ENCODE peak calls at places on chromosome 18, in nine cellular contexts. D is A549; G is heart left ventricle; X is PC-3; S is mesendoderm; I is uterus; Z is Peyer's patch; V is right lobe of liver; F is CD4-positive, alpha-beta memory T cell. N is an unnamed sample. For H3K4me1, the result is how much of the 10 kb centered on the place peaks cover.

GRCh38 chr18:7230646-7231349 is at the start of gene LRRC30:
- DNase-seq in D (no peak), G (no peak), X (no peak), S (no peak), I (no peak), Z (no peak), V (no peak), F (no peak), N (no peak)

GRCh38 chr18:23337599-23338444 is 115.3 kb upstream of the RIOK3 start:
- DNase-seq in D (no peak), G (no peak), X (peak), S (peak), I (no peak), Z (no peak), V (no peak), F (no peak), N (no peak)

GRCh38 chr18:12470382-12471090 is 62.8 kb downstream of the PRELID3A start:
- DNase-seq in D (no peak), G (no peak), X (no peak), S (no peak), I (no peak), Z (no peak), V (no peak), F (no peak), N (no peak)

GRCh38 chr18:26298107-26298506 is 71.9 kb downstream of the TAF4B start:
- DNase-seq in D (no peak), G (no peak), X (no peak), S (no peak), I (no peak), Z (no peak), V (no peak), F (no peak), N (no peak)

GRCh38 chr18:38847326-38847725 is 1281.7 kb upstream of the CELF4 start:
- DNase-seq in D (no peak), G (no peak), X (no peak), S (no peak), I (no peak), Z (no peak), V (no peak), F (no peak), N (no peak)

GRCh38 chr18:33369711-33370449 is 70.6 kb downstream of the CCDC178 start:
- DNase-seq in D (no peak), G (no peak), X (no peak), S (no peak), I (no peak), Z (no peak), V (no peak), F (no peak), N (no peak)

GRCh38 chr18:67381608-67382150 is 134.8 kb downstream of the DSEL start:
- DNase-seq in D (no peak), G (no peak), X (no peak), S (no peak), I (no peak), Z (no peak), V (no peak), F (no peak), N (no peak)

GRCh38 chr18:3716116-3716660 is 266.2 kb downstream of the TGIF1 start:
- DNase-seq in D (no peak), G (no peak), X (no peak), S (no peak), I (no peak), Z (no peak), V (no peak), F (no peak), N (no peak)

GRCh38 chr18:7615840-7616239 is 48.7 kb downstream of the PTPRM start:
- DNase-seq in D (no peak), G (no peak), X (no peak), S (no peak), I (no peak), Z (no peak), V (no peak), F (no peak), N (no peak)

GRCh38 chr18:74528478-74528877 is 5.8 kb upstream of the CNDP1 start:
- DNase-seq in D (no peak), G (no peak), X (no peak), S (no peak), I (no peak), Z (no peak), V (no peak), F (no peak), N (no peak)

GRCh38 chr18:58335223-58335622 is 291.2 kb downstream of the NEDD4L start:
- DNase-seq in D (no peak), G (no peak), X (no peak), S (peak), I (no peak), Z (no peak), V (no peak), F (no peak), N (no peak)
- H3K4me1 ChIP-seq in D (under half), G (under half), X (under half), S (under half), I (under half), Z (under half), V (under half), F (under half), N (under half)

DNA sequence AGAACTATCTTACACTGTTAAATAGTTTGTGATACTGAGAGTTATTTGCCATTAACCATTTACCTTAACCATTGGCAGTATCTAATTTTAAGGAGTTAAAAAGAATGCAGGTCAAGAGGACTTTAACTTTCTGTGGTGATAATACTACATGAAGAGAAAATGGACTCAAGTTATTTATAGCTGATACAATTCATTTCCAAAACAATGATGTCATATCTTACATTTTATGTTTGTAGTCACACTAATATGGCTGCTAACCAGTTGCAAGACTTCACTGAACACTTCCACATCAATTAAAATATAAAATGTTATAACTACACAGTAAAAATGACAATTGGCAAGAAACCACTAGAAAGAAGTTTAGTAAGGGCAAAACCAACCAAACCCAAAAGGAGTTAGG is 77.7 kb downstream of the CDH2 start:
- DNase-seq in D (no peak), G (no peak), X (no peak), S (no peak), I (no peak), Z (no peak), V (no peak), F (no peak), N (no peak)
- H3K4me1 ChIP-seq in D (under half), G (under half), X (under half), S (under half), I (under half), Z (under half), V (under half), F (under half), N (under half)

DNA sequence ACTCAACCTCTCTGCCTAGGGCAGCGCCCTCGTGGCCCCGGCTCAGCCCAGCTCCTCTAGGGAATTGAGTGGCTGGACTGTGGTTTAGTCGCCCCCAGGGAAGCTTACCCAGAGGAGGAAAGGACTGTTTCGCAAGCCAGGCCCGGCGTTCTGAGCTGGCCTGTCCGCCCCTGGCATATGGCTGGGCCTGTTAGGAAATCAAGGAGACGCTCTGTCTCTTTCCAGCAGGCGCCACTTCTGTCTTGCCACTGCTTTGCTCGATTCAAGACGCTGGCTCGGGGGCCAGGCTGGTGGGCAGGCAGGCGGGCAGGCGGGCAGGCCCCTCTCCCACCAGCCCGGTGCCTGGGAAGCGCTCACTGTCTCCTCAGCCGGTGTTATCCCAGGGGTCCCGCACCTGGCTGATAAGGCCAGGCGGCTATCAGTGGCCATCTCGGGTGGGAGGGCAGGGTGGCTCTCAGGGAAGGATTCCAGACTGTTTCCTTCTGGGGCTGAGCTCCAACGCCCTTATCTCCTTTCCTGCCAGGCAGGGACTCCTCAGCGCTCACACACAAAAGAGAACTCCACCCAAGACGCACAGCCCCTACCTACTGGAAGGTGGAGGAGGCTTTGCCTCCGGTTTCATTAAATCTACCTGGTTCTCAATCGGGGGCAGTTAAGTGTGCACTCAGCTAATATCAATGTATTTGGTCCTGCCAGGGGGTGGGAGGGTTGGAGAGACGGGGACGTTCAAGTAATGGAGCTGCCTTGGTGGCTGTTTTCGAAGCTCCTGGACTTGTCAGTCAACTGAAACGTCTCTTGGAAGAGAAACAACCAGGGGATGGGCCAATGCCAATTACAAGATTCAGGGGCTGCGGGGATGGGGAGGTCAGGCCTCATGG is 109.1 kb downstream of the SMAD7 start:
- DNase-seq in D (no peak), G (peak), X (no peak), S (peak), I (no peak), Z (no peak), V (no peak), F (no peak), N (no peak)
- H3K4me1 ChIP-seq in D (half or more), G (under half), X (under half), S (under half), I (under half), Z (under half), V (under half), F (half or more), N (under half)

GRCh38 chr18:79600141-79600540 is 79.5 kb upstream of the CTDP1 start:
- DNase-seq in D (no peak), G (no peak), X (no peak), S (no peak), I (no peak), Z (no peak), V (peak), F (no peak), N (peak)
- H3K4me1 ChIP-seq in D (under half), G (under half), X (under half), S (under half), I (under half), Z (under half), V (under half), F (under half), N (under half)